ENCODE peak calls at places on chromosomes 6 and 20, in four cellular contexts. T is CD8-positive, alpha-beta T cell; O is uterus; E is lower lobe of right lung. G is an unnamed sample.
A peak's percentile ranks its signal among the peaks of the same experiment; 100 is the strongest.

GRCh38 chr6:87731818-87732661 is 30.0 kb upstream of the AKIRIN2 start:
- DNase-seq in T (no peak), O (peak; percentile 85), E (peak; percentile 95), G (peak; percentile 22)

GRCh38 chr6:7484666-7485065 is 56.8 kb upstream of the DSP start:
- DNase-seq in T (no peak), O (no peak), E (no peak), G (no peak)

GRCh38 chr20:64024141-64024990 is 11.6 kb upstream of the C20orf204 start:
- DNase-seq in T (no peak), O (no peak), E (no peak), G (no peak)

GRCh38 chr20:17511401-17511800 is 19.8 kb downstream of the BFSP1 start:
- DNase-seq in T (no peak), O (no peak), E (no peak), G (no peak)

GRCh38 chr20:51581571-51581970 is 39.1 kb upstream of the NFATC2 start:
- DNase-seq in T (no peak), O (no peak), E (no peak), G (no peak)

GRCh38 chr6:44051516-44051915 is 75.7 kb downstream of the MRPL14 start:
- DNase-seq in T (no peak), O (peak; percentile 79), E (peak; percentile 24), G (no peak)

GRCh38 chr6:80725156-80725930 is 618.9 kb downstream of the BCKDHB start:
- DNase-seq in T (no peak), O (no peak), E (no peak), G (no peak)

GRCh38 chr6:163944897-163945296 is 530.4 kb downstream of the QKI start:
- DNase-seq in T (no peak), O (no peak), E (no peak), G (no peak)

GRCh38 chr6:157982297-157982579 is 575 bp downstream of the SYNJ2 start:
- DNase-seq in T (no peak), O (no peak), E (no peak), G (no peak)

GRCh38 chr6:96611342-96611964 is 48.5 kb downstream of the FHL5 start:
- DNase-seq in T (no peak), O (no peak), E (no peak), G (no peak)

GRCh38 chr6:80179691-80180090 is 73.2 kb downstream of the BCKDHB start:
- DNase-seq in T (no peak), O (no peak), E (no peak), G (no peak)

GRCh38 chr20:58308680-58309527 is 611 bp upstream of the RAB22A start:
- DNase-seq in T (no peak), O (peak; percentile 66), E (peak; percentile 77), G (no peak)
- TF ChIP-seq CTCF in T (no peak), O (no peak), E (no peak), G (no peak)

DNA sequence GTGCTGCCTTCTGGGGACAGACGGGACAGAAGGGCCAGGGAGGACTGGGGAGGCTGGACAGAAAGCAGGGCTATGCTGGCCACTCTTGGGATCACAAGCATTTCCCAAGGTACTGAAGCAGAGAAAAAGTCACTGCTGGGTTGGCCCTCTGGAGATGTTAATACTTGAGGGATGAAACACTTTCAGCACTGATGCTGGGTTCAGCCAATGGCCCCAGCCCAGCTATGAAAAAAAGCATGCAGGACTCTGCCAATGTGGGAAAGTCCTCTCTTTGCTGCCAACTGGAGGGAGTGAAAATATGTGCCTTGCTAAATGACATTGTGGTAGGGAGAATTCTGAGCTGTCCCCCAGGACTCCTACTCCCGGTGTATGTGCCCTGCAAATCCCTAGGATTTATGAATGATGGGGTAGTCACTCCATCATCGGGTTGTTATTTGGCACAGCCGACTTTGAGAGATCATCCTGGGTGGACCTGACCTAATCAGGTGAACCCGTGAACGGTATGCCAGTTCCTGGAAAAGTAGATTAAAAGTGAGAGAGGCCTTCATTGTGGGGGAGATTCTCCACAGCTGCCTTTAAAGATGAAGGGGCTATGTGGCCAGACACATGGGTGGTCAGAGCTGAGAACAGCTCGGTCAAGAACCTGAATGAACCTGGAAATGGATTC is 119.9 kb upstream of the TRAF3IP2 start:
- DNase-seq in T (no peak), O (no peak), E (no peak), G (no peak)
- H3K27ac ChIP-seq in T (no peak overlapping the region), O (no peak overlapping the region), E (no peak overlapping the region), G (peak overlapping the region; percentile 55)

DNA sequence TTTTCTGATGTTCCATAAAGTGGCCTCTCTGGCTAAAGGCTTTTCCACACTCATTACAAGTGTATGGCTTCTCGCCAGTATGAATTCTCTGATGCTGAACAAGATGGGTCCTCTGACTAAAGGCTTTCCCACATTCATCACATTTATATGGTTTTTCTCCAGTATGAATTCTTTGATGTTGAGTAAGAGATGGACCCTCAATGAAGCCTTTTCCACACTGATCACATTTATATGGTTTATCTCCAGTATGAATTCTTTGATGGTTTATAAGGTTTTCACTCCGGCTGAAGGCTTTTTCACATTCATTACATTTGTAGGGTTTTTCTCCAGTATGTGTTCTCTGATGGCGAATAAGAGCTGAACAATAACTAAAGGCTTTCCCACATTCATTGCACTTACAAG is 20.4 kb downstream of the ZNF184 start:
- DNase-seq in T (no peak), O (no peak), E (no peak), G (no peak)
- H3K9me3 ChIP-seq in T (peaks cover 65% of the 10 kb centered on the region), O (peaks cover 34% of the 10 kb centered on the region), E (peaks cover 98% of the 10 kb centered on the region), G (peaks cover 99% of the 10 kb centered on the region)

GRCh38 chr6:135202821-135203220 is 21.7 kb downstream of the MYB start:
- DNase-seq in T (no peak), O (no peak), E (no peak), G (no peak)
- TF ChIP-seq CTCF in T (no peak), O (no peak), E (no peak), G (no peak)

DNA sequence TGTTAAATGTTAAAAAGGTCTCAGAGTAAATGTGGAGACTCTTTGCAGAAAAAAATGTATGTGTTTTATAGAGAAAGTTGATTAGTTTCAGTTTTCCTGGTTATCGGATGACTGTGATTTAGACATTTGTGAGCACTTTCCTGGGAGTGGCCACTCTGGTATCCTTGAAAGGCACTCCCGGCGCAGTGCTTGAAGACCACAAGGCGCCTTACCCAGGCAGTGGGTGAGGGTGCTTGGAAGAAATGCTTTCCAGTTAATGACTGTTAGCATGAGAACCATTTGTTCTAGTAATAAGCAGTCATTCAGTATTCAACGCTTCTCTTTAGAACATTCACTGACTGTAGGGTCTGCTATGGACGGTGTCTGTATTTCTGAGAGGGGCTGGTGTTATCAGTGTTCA is 7.2 kb downstream of the CDS2 start:
- DNase-seq in T (no peak), O (no peak), E (peak; percentile 60), G (no peak)
- H3K27ac ChIP-seq in T (no peak overlapping the region), O (no peak overlapping the region), E (no peak overlapping the region), G (no peak overlapping the region)

GRCh38 chr6:122947355-122947754 is 48.7 kb upstream of the CLVS2 start:
- DNase-seq in T (no peak), O (no peak), E (no peak), G (no peak)
- H3K9me3 ChIP-seq in T (no peaks in the 10 kb centered on the region), O (no peaks in the 10 kb centered on the region), E (no peaks in the 10 kb centered on the region), G (no peaks in the 10 kb centered on the region)

DNA sequence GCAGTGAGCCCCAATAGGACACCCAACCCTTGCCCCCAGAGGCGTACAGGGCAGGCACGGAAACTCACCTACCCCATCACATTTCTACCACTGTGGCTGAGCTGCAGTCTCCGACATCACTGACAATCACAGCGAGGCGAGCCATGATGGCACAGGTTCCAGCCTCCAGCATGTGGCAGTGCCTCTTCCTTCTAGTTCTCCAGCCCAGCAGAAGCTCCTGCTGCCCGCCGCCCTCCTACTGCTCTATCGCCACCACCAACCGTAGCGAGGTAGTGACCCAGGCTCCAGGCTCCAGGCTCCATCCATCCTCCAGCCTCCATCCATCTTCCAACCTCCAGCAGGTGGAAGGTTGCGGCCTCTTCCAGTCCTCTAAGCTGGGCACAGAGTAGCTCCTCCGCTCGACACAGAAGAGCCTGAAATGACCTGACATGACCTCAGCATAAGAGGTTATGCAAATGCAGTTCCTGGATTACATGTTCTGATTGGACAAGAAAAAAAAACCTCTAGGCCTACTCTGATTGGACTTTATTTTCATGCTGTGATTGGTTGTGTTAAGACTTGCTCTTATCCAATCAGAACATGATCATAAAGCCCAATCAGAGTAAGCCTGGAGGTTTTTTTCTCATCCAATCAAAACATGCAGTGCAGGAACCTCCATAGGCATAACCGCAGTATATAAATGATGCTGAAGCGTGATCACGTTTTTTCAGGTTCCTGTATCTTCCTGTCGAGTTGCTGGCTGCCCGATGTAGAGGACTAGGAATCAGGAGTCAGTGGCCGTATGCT is 438.9 kb upstream of the ZNF337 start:
- DNase-seq in T (no peak), O (no peak), E (no peak), G (no peak)
- TF ChIP-seq CTCF in T (no peak), O (no peak), E (no peak), G (no peak)

GRCh38 chr6:45619994-45620471 is 242.3 kb upstream of the SUPT3H start:
- DNase-seq in T (no peak), O (no peak), E (no peak), G (no peak)
- H3K27ac ChIP-seq in T (no peak overlapping the region), O (no peak overlapping the region), E (no peak overlapping the region), G (no peak overlapping the region)

DNA sequence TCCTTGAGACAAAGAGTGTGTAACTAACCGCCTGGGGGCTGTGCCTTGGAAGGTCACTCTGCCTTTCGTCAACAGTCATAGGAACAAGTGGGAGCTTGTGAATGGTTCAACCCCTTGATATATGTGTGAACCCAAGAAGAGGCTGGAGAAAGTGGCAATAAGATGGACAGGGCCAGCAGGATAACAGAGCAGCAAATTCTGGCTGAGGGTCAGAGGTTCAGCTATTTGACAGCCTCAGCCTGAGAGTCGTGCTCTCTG is 54.9 kb downstream of the CPNE5 start:
- DNase-seq in T (no peak), O (no peak), E (no peak), G (no peak)
- H3K9me3 ChIP-seq in T (no peaks in the 10 kb centered on the region), O (no peaks in the 10 kb centered on the region), E (no peaks in the 10 kb centered on the region), G (no peaks in the 10 kb centered on the region)

G was measured in CD4-positive, alpha-beta T cell.